ENCODE peak calls at places on chromosome 4, in nine cellular contexts. F is HEK293T; U is AG08396; W is cerebellum; K is SK-N-SH; R is mesenchymal stem cell; Y is A549; X is GM23338; O is CD4-positive, CD25-positive, alpha-beta regulatory T cell. A is an unnamed sample.

GRCh38 chr4:184408021-184408710 is 66.2 kb downstream of the IRF2 start:
- DNase-seq in F (no peak), U (peak; percentile 31), W (no peak), K (no peak), R (peak; percentile 50), Y (no peak), X (no peak), O (no peak), A (no peak)

GRCh38 chr4:152605641-152606304 is 69.9 kb upstream of the FBXW7 start:
- DNase-seq in F (no peak), U (peak; percentile 46), W (no peak), K (peak; percentile 30), R (peak; percentile 90), Y (no peak), X (no peak), O (no peak), A (no peak)

GRCh38 chr4:21655100-21655499 is 293.5 kb downstream of the KCNIP4 start:
- DNase-seq in F (no peak), U (no peak), W (peak; percentile 43), K (peak; percentile 25), R (no peak), Y (no peak), X (no peak), O (no peak), A (no peak)

GRCh38 chr4:99591757-99592156 is 17.1 kb downstream of the MTTP start:
- DNase-seq in F (no peak), U (no peak), W (no peak), K (no peak), R (no peak), Y (no peak), X (no peak), O (no peak), A (no peak)

GRCh38 chr4:11623726-11624037 is 195.0 kb upstream of the HS3ST1 start:
- DNase-seq in F (no peak), U (no peak), W (peak; percentile 9), K (no peak), R (no peak), Y (peak; percentile 8), X (peak; percentile 72), O (peak; percentile 1), A (no peak)

GRCh38 chr4:140579278-140579677 is 10.5 kb upstream of the UCP1 start:
- DNase-seq in F (no peak), U (no peak), W (peak; percentile 42), K (peak; percentile 70), R (no peak), Y (no peak), X (peak; percentile 42), O (no peak), A (no peak)

GRCh38 chr4:51894246-51894645 is 51.3 kb downstream of the DCUN1D4 start:
- DNase-seq in F (no peak), U (no peak), W (no peak), K (no peak), R (no peak), Y (no peak), X (no peak), O (no peak), A (no peak)

GRCh38 chr4:112882286-112882685 is 167.2 kb upstream of the ANK2 start:
- DNase-seq in F (no peak), U (no peak), W (no peak), K (no peak), R (no peak), Y (no peak), X (no peak), O (no peak), A (no peak)

GRCh38 chr4:19850909-19851308 is 400.8 kb upstream of the SLIT2 start:
- DNase-seq in F (no peak), U (peak; percentile 17), W (no peak), K (no peak), R (peak; percentile 59), Y (no peak), X (no peak), O (no peak), A (no peak)

GRCh38 chr4:81682492-81682891 is 210.8 kb upstream of the RASGEF1B start:
- DNase-seq in F (no peak), U (no peak), W (peak; percentile 9), K (no peak), R (no peak), Y (no peak), X (peak; percentile 22), O (no peak), A (no peak)

GRCh38 chr4:5881340-5881739 is 11.5 kb downstream of the CRMP1 start:
- DNase-seq in F (no peak), U (no peak), W (no peak), K (no peak), R (no peak), Y (no peak), X (peak; percentile 59), O (no peak), A (no peak)

GRCh38 chr4:64781737-64782326 is 372.6 kb upstream of the TECRL start:
- DNase-seq in F (peak; percentile 10), U (no peak), W (peak; percentile 0), K (peak; percentile 2), R (peak; percentile 42), Y (no peak), X (peak; percentile 49), O (no peak), A (peak; percentile 76)

GRCh38 chr4:174524242-174524641 is 2.0 kb upstream of the HPGD start:
- DNase-seq in F (no peak), U (no peak), W (no peak), K (no peak), R (no peak), Y (no peak), X (no peak), O (no peak), A (no peak)

GRCh38 chr4:140018931-140019618 is 134.9 kb downstream of the MAML3 start:
- DNase-seq in F (no peak), U (no peak), W (no peak), K (no peak), R (peak; percentile 42), Y (no peak), X (no peak), O (no peak), A (no peak)

GRCh38 chr4:85367815-85368214 is 107.1 kb upstream of the ARHGAP24 start:
- DNase-seq in F (no peak), U (no peak), W (no peak), K (no peak), R (no peak), Y (no peak), X (peak; percentile 49), O (no peak), A (no peak)

GRCh38 chr4:25680580-25680979 is 24.9 kb downstream of the SLC34A2 start:
- DNase-seq in F (no peak), U (peak; percentile 2), W (no peak), K (no peak), R (no peak), Y (no peak), X (no peak), O (no peak), A (no peak)

GRCh38 chr4:16257611-16258010 is 31.3 kb upstream of the TAPT1 start:
- DNase-seq in F (no peak), U (no peak), W (no peak), K (no peak), R (no peak), Y (no peak), X (no peak), O (no peak), A (no peak)

GRCh38 chr4:39745920-39746319 is 48.0 kb downstream of the UBE2K start:
- DNase-seq in F (no peak), U (no peak), W (no peak), K (no peak), R (no peak), Y (no peak), X (no peak), O (no peak), A (no peak)

GRCh38 chr4:54277691-54278090 is 48.6 kb downstream of the PDGFRA start:
- DNase-seq in F (no peak), U (peak; percentile 54), W (no peak), K (no peak), R (peak; percentile 73), Y (no peak), X (no peak), O (no peak), A (no peak)

GRCh38 chr4:25667931-25668557 is 12.4 kb downstream of the SLC34A2 start:
- DNase-seq in F (peak; percentile 43), U (no peak), W (no peak), K (no peak), R (no peak), Y (no peak), X (peak; percentile 49), O (no peak), A (no peak)

GRCh38 chr4:125704726-125705125 is 390.0 kb downstream of the FAT4 start:
- DNase-seq in F (no peak), U (no peak), W (no peak), K (no peak), R (no peak), Y (no peak), X (peak; percentile 55), O (no peak), A (no peak)

GRCh38 chr4:37008199-37008598 is 236.3 kb upstream of the NWD2 start:
- DNase-seq in F (no peak), U (no peak), W (no peak), K (no peak), R (no peak), Y (peak; percentile 6), X (no peak), O (no peak), A (no peak)

GRCh38 chr4:71669291-71669690 is 114.6 kb downstream of the GC start:
- DNase-seq in F (no peak), U (no peak), W (no peak), K (no peak), R (no peak), Y (no peak), X (no peak), O (no peak), A (no peak)

GRCh38 chr4:3637326-3638016 is 105.2 kb upstream of the LRPAP1 start:
- DNase-seq in F (no peak), U (no peak), W (peak; percentile 87), K (no peak), R (no peak), Y (no peak), X (no peak), O (no peak), A (no peak)

GRCh38 chr4:6539009-6539764 is 35.8 kb upstream of the MAN2B2 start:
- DNase-seq in F (no peak), U (no peak), W (no peak), K (no peak), R (no peak), Y (no peak), X (no peak), O (no peak), A (no peak)

GRCh38 chr4:46844325-46844917 is 64.6 kb downstream of the COX7B2 start:
- DNase-seq in F (peak; percentile 11), U (peak; percentile 31), W (no peak), K (peak; percentile 23), R (peak; percentile 63), Y (peak; percentile 0), X (peak; percentile 82), O (peak; percentile 9), A (peak; percentile 66)

GRCh38 chr4:184818216-184818564 is 7.6 kb downstream of the ACSL1 start:
- DNase-seq in F (no peak), U (no peak), W (no peak), K (no peak), R (no peak), Y (no peak), X (no peak), O (peak; percentile 12), A (no peak)

GRCh38 chr4:108834787-108835384 is 72.0 kb upstream of the ETNPPL start:
- DNase-seq in F (peak; percentile 29), U (peak; percentile 17), W (peak; percentile 8), K (peak; percentile 16), R (peak; percentile 62), Y (no peak), X (peak; percentile 66), O (no peak), A (no peak)

GRCh38 chr4:80387390-80388283 is 52.1 kb downstream of the CFAP299 start:
- DNase-seq in F (no peak), U (no peak), W (no peak), K (no peak), R (no peak), Y (no peak), X (no peak), O (no peak), A (no peak)

GRCh38 chr4:134955059-134955458 is 753.5 kb upstream of the PABPC4L start:
- DNase-seq in F (no peak), U (no peak), W (no peak), K (no peak), R (no peak), Y (no peak), X (no peak), O (no peak), A (no peak)